ENCODE peak calls at places on chromosomes 2 and 18, in six cellular contexts. L, W, J, I, P and G are unnamed samples.

GRCh38 chr2:219551412-219551811 is 7.6 kb downstream of the TMEM198 start:
- DNase-seq in L (no peak), W (no peak), J (no peak), I (peak), P (no peak), G (peak)

GRCh38 chr2:174266288-174266687 is 18.0 kb upstream of the OLA1 start:
- DNase-seq in L (no peak), W (no peak), J (no peak), I (no peak), P (no peak), G (no peak)

GRCh38 chr2:233161730-233162129 is 89.7 kb upstream of the ATG16L1 start:
- DNase-seq in L (no peak), W (no peak), J (no peak), I (no peak), P (no peak), G (no peak)

GRCh38 chr2:117686699-117687098 is 127.8 kb upstream of the DDX18 start:
- DNase-seq in L (no peak), W (no peak), J (no peak), I (no peak), P (no peak), G (no peak)

GRCh38 chr2:56014075-56014730 is 90.6 kb upstream of the EFEMP1 start:
- DNase-seq in L (no peak), W (no peak), J (no peak), I (no peak), P (no peak), G (peak)

GRCh38 chr18:28407681-28408080 is 230.8 kb upstream of the CDH2 start:
- DNase-seq in L (no peak), W (no peak), J (no peak), I (no peak), P (no peak), G (no peak)

GRCh38 chr2:231452799-231453508 is 11.3 kb downstream of the NCL start:
- DNase-seq in L (no peak), W (no peak), J (no peak), I (no peak), P (no peak), G (peak)

GRCh38 chr18:26089247-26090129 is 925 bp downstream of the SS18 start:
- DNase-seq in L (no peak), W (no peak), J (peak), I (no peak), P (no peak), G (no peak)

GRCh38 chr2:67649331-67650071 is 252.4 kb downstream of the ETAA1 start:
- DNase-seq in L (no peak), W (no peak), J (no peak), I (peak), P (no peak), G (peak)

GRCh38 chr2:85873679-85874078 is 15.1 kb downstream of the ST3GAL5 start:
- DNase-seq in L (no peak), W (no peak), J (no peak), I (no peak), P (no peak), G (no peak)

GRCh38 chr2:211879323-211879722 is 659.3 kb downstream of the ERBB4 start:
- DNase-seq in L (no peak), W (no peak), J (no peak), I (no peak), P (no peak), G (no peak)

GRCh38 chr2:38722271-38723115 is 28.7 kb downstream of the SRSF7 start:
- DNase-seq in L (no peak), W (peak), J (no peak), I (no peak), P (peak), G (peak)

GRCh38 chr2:20198001-20198400 is 26.9 kb downstream of the SDC1 start:
- DNase-seq in L (no peak), W (no peak), J (no peak), I (no peak), P (no peak), G (no peak)

GRCh38 chr18:78673516-78674321 is 305.9 kb upstream of the SALL3 start:
- DNase-seq in L (no peak), W (no peak), J (no peak), I (no peak), P (no peak), G (no peak)

GRCh38 chr18:12491611-12492435 is 84.1 kb downstream of the PRELID3A start:
- DNase-seq in L (no peak), W (no peak), J (no peak), I (no peak), P (no peak), G (no peak)

GRCh38 chr2:172094319-172095145 is 8.2 kb downstream of the DLX2 start:
- DNase-seq in L (peak), W (no peak), J (no peak), I (no peak), P (no peak), G (peak)

GRCh38 chr2:225468131-225468530 is 68.6 kb downstream of the NYAP2 start:
- DNase-seq in L (no peak), W (no peak), J (no peak), I (no peak), P (no peak), G (no peak)

GRCh38 chr2:140308706-140309105 is 1528.5 kb upstream of the NXPH2 start:
- DNase-seq in L (no peak), W (no peak), J (no peak), I (no peak), P (no peak), G (no peak)

GRCh38 chr2:10498525-10499274 is 50.6 kb upstream of the ODC1 start:
- DNase-seq in L (no peak), W (no peak), J (no peak), I (no peak), P (no peak), G (no peak)

GRCh38 chr2:182870227-182870626 is 3.8 kb upstream of the FRZB start:
- DNase-seq in L (no peak), W (no peak), J (no peak), I (no peak), P (no peak), G (peak)

GRCh38 chr2:72813841-72814240 is 12.0 kb downstream of the EXOC6B start:
- DNase-seq in L (no peak), W (no peak), J (peak), I (no peak), P (no peak), G (no peak)

GRCh38 chr2:38750793-38751042 is 443 bp downstream of the SRSF7 start:
- DNase-seq in L (no peak), W (peak), J (peak), I (peak), P (peak), G (peak)

GRCh38 chr2:100889286-100889685 is 69.3 kb downstream of the NPAS2 start:
- DNase-seq in L (no peak), W (no peak), J (no peak), I (no peak), P (no peak), G (no peak)

GRCh38 chr2:238970553-238971081 is 122.7 kb downstream of the TWIST2 start:
- DNase-seq in L (no peak), W (no peak), J (peak), I (peak), P (peak), G (peak)

GRCh38 chr2:33411765-33412164 is 64.7 kb upstream of the RASGRP3 start:
- DNase-seq in L (no peak), W (no peak), J (no peak), I (no peak), P (no peak), G (no peak)

GRCh38 chr2:128290356-128290755 is 28.3 kb downstream of the HS6ST1 start:
- DNase-seq in L (no peak), W (no peak), J (no peak), I (no peak), P (no peak), G (no peak)